ENCODE peak calls at places on chromosomes 2 and 18, in seven cellular contexts. Q is left lung; G is right atrium auricular region; F is A549; V is effector memory CD8-positive, alpha-beta T cell; I is skeletal muscle cell; C is HT-29. P is an unnamed sample.
A peak's percentile ranks its signal among the peaks of the same experiment; 100 is the strongest.

GRCh38 chr18:13526519-13526918 is 199.8 kb downstream of the FAM210A start:
- DNase-seq in Q (no peak), G (no peak), F (no peak), V (no peak), I (no peak), C (no peak), P (no peak)

GRCh38 chr18:36697905-36698304 is 130.9 kb downstream of the TPGS2 start:
- DNase-seq in Q (no peak), G (no peak), F (no peak), V (no peak), I (peak; percentile 70), C (no peak), P (no peak)

GRCh38 chr2:209900638-209901037 is 101.8 kb upstream of the RPE start:
- DNase-seq in Q (no peak), G (no peak), F (no peak), V (no peak), I (no peak), C (no peak), P (no peak)

GRCh38 chr18:55386545-55386944 is 201.4 kb downstream of the TCF4 start:
- DNase-seq in Q (no peak), G (no peak), F (no peak), V (no peak), I (no peak), C (no peak), P (no peak)

GRCh38 chr2:126761981-126762878 is 106.3 kb downstream of the GYPC start:
- DNase-seq in Q (no peak), G (peak; percentile 7), F (no peak), V (peak; percentile 47), I (no peak), C (no peak), P (no peak)

GRCh38 chr2:202721621-202722020 is 86.9 kb downstream of the FAM117B start:
- DNase-seq in Q (no peak), G (no peak), F (no peak), V (no peak), I (no peak), C (no peak), P (no peak)

GRCh38 chr2:228657807-228658402 is 476.4 kb upstream of the SPHKAP start:
- DNase-seq in Q (no peak), G (no peak), F (peak; percentile 48), V (no peak), I (no peak), C (peak; percentile 53), P (peak; percentile 51)

GRCh38 chr2:88828397-88829137 is 137.1 kb downstream of the RPIA start:
- DNase-seq in Q (no peak), G (no peak), F (no peak), V (no peak), I (no peak), C (no peak), P (no peak)

GRCh38 chr2:57720728-57721627 is 325.6 kb upstream of the VRK2 start:
- DNase-seq in Q (no peak), G (no peak), F (peak; percentile 76), V (peak; percentile 3), I (peak; percentile 37), C (peak; percentile 77), P (peak; percentile 65)

GRCh38 chr2:231360401-231360800 is 35.1 kb upstream of the B3GNT7 start:
- DNase-seq in Q (no peak), G (no peak), F (no peak), V (no peak), I (no peak), C (no peak), P (no peak)

GRCh38 chr2:85448840-85449588 is 30.5 kb downstream of the SH2D6 start:
- DNase-seq in Q (no peak), G (no peak), F (no peak), V (no peak), I (no peak), C (no peak), P (no peak)

GRCh38 chr2:234840336-234840735 is 111.5 kb upstream of the SH3BP4 start:
- DNase-seq in Q (no peak), G (peak; percentile 62), F (peak; percentile 87), V (no peak), I (peak; percentile 94), C (peak; percentile 63), P (peak; percentile 64)

GRCh38 chr2:99424391-99424790 is 65.4 kb downstream of the REV1 start:
- DNase-seq in Q (no peak), G (no peak), F (no peak), V (no peak), I (no peak), C (no peak), P (no peak)

GRCh38 chr2:176385838-176386237 is 116.6 kb downstream of the MTX2 start:
- DNase-seq in Q (no peak), G (no peak), F (peak; percentile 13), V (no peak), I (no peak), C (peak; percentile 23), P (no peak)

P was measured in SW480.